ENCODE peak calls at places on chromosomes 4 and X, in nine cellular contexts. I, B, G, N, S, E, D, L and K are unnamed samples.

GRCh38 chr4:38730493-38730829 is 52.3 kb downstream of the TLR10 start:
- DNase-seq in I (no peak), B (no peak), D (no peak), S (no peak), N (no peak), G (no peak), E (no peak), L (no peak), K (no peak)

GRCh38 chr4:154329268-154329858 is 162.2 kb downstream of the DCHS2 start:
- DNase-seq in E (no peak), S (no peak), L (no peak), D (peak), B (no peak), N (peak), G (peak), I (no peak), K (no peak)

GRCh38 chr4:6470502-6471302 is 1.7 kb downstream of the PPP2R2C start:
- DNase-seq in G (peak), E (no peak), I (no peak), D (peak), S (peak), N (peak), L (peak), B (no peak), K (peak)

GRCh38 chr4:19486400-19486799 is 765.3 kb upstream of the SLIT2 start:
- DNase-seq in D (no peak), B (no peak), G (no peak), E (no peak), I (no peak), N (no peak), L (no peak), S (no peak), K (no peak)

GRCh38 chr4:154004028-154004427 is 215.1 kb upstream of the SFRP2 start:
- DNase-seq in D (no peak), B (no peak), E (no peak), G (no peak), S (no peak), L (no peak), N (no peak), I (no peak), K (no peak)

GRCh38 chr4:145937990-145938611 is 522 bp downstream of the ZNF827 start:
- DNase-seq in B (no peak), D (no peak), L (no peak), E (no peak), I (peak), S (no peak), G (peak), N (peak), K (no peak)

GRCh38 chr4:130233377-130234047 is 1137.6 kb downstream of the C4orf33 start:
- DNase-seq in I (no peak), N (no peak), S (no peak), G (peak), E (no peak), D (no peak), B (no peak), L (no peak), K (no peak)

GRCh38 chrX:72554448-72555140 is 18.0 kb downstream of the HDAC8 start:
- DNase-seq in I (peak), L (no peak), D (no peak), S (no peak), N (no peak), G (no peak), E (peak), B (no peak), K (no peak)

GRCh38 chr4:163385466-163385865 is 41.8 kb downstream of the NPY5R start:
- DNase-seq in N (no peak), I (no peak), L (no peak), E (no peak), S (no peak), D (no peak), G (no peak), B (no peak), K (no peak)

GRCh38 chr4:185743722-185744121 is 68.3 kb downstream of the SORBS2 start:
- DNase-seq in I (no peak), B (no peak), G (no peak), L (no peak), N (no peak), D (no peak), E (no peak), S (no peak), K (no peak)

GRCh38 chrX:11757729-11758399 is at the start of gene MSL3:
- DNase-seq in B (no peak), E (no peak), S (peak), G (peak), N (peak), D (no peak), L (peak), I (peak), K (peak)

GRCh38 chr4:36489798-36490197 is 208.4 kb downstream of the DTHD1 start:
- DNase-seq in L (no peak), E (no peak), B (no peak), I (no peak), N (no peak), S (no peak), D (no peak), G (no peak), K (no peak)

GRCh38 chr4:187724526-187724925 is 271.0 kb upstream of the ZFP42 start:
- DNase-seq in L (no peak), E (no peak), S (no peak), D (peak), N (no peak), B (no peak), I (no peak), G (no peak), K (no peak)